ENCODE peak calls at places on chromosome 18, in six cellular contexts. V is right atrium auricular region; W is COR-L47; E is lung; H is CD4-positive, alpha-beta memory T cell; O is effector memory CD8-positive, alpha-beta T cell. I is an unnamed sample.

GRCh38 chr18:58996131-58996632 is 131.5 kb downstream of the ZNF532 start:
- DNase-seq in W (no peak), V (no peak), O (no peak), H (no peak), E (no peak), I (no peak)

GRCh38 chr18:29034113-29034856 is 857.4 kb upstream of the CDH2 start:
- DNase-seq in H (no peak), V (no peak), E (no peak), W (no peak), O (no peak), I (no peak)

GRCh38 chr18:53753616-53754015 is 470.9 kb downstream of the MBD2 start:
- DNase-seq in O (no peak), W (peak), V (no peak), H (no peak), E (no peak), I (no peak)

GRCh38 chr18:35127201-35127600 is 86.0 kb downstream of the MAPRE2 start:
- DNase-seq in W (no peak), H (no peak), V (no peak), E (no peak), O (no peak), I (no peak)

GRCh38 chr18:45090526-45091140 is 409.9 kb downstream of the SETBP1 start:
- DNase-seq in W (no peak), H (no peak), E (no peak), V (no peak), O (no peak), I (no peak)

GRCh38 chr18:64713284-64713683 is 564.4 kb upstream of the LINC00305 start:
- DNase-seq in H (no peak), O (no peak), V (no peak), W (no peak), E (no peak), I (no peak)

GRCh38 chr18:35703043-35703688 is 121.6 kb downstream of the GALNT1 start:
- DNase-seq in W (no peak), O (no peak), E (no peak), H (no peak), V (no peak), I (no peak)

GRCh38 chr18:43422483-43422882 is 145.2 kb upstream of the SYT4 start:
- DNase-seq in V (no peak), W (peak), E (no peak), O (no peak), H (no peak), I (no peak)

GRCh38 chr18:22999647-23000046 is 66.5 kb downstream of the RBBP8 start:
- DNase-seq in W (no peak), O (no peak), E (no peak), V (no peak), H (no peak), I (no peak)

I was measured in ureter.